ENCODE peak calls at places on chromosomes 12 and 14, in nine cellular contexts. Q is K562; P is mesenchymal stem cell; W is HFF-Myc; J is NB4; D is Panc1; B is CD8-positive, alpha-beta T cell; H is cardiac fibroblast; Y is mesendoderm. C is an unnamed sample.

GRCh38 chr12:124599074-124599999 is 31.9 kb upstream of the NCOR2 start:
- DNase-seq in D (no peak), H (peak; percentile 86), J (peak; percentile 79), Q (no peak), B (no peak), Y (no peak), P (peak; percentile 36), W (no peak), C (peak; percentile 85)

GRCh38 chr12:51820721-51821422 is 27.6 kb downstream of the FIGNL2 start:
- DNase-seq in B (peak; percentile 78), W (no peak), P (no peak), Q (peak; percentile 70), H (peak; percentile 37), J (peak; percentile 46), Y (peak; percentile 85), D (no peak), C (no peak)

GRCh38 chr12:14567311-14568195 is at the start of gene PLBD1:
- DNase-seq in P (peak; percentile 55), J (no peak), B (no peak), W (no peak), Q (peak; percentile 51), D (peak; percentile 10), Y (peak; percentile 92), H (peak; percentile 30), C (peak; percentile 19)

GRCh38 chr14:77590845-77591506 is 25.5 kb downstream of the SPTLC2 start:
- DNase-seq in J (peak; percentile 18), D (no peak), W (no peak), Q (no peak), H (no peak), B (no peak), P (no peak), Y (no peak), C (no peak)

GRCh38 chr14:49294736-49295135 is 291.4 kb downstream of the RPS29 start:
- DNase-seq in D (no peak), J (no peak), Y (peak; percentile 56), Q (no peak), W (no peak), H (no peak), P (no peak), B (no peak), C (no peak)

GRCh38 chr14:32492482-32492881 is 163.4 kb downstream of the AKAP6 start:
- DNase-seq in P (no peak), B (no peak), Q (no peak), J (no peak), Y (no peak), H (no peak), W (no peak), D (no peak), C (no peak)

GRCh38 chr12:18296201-18296908 is 35.0 kb downstream of the PIK3C2G start:
- DNase-seq in Y (no peak), J (no peak), P (no peak), B (no peak), W (no peak), D (no peak), Q (no peak), H (peak; percentile 33), C (peak; percentile 17)

GRCh38 chr14:89178376-89178775 is 238.7 kb downstream of the FOXN3 start:
- DNase-seq in Y (no peak), B (no peak), W (no peak), H (no peak), D (no peak), Q (no peak), P (no peak), J (no peak), C (no peak)

GRCh38 chr12:95633671-95634465 is 82.6 kb upstream of the USP44 start:
- DNase-seq in H (no peak), Q (no peak), W (no peak), J (no peak), B (no peak), D (no peak), P (peak; percentile 51), Y (no peak), C (peak; percentile 15)

GRCh38 chr12:12267801-12268200 is 957 bp upstream of the LRP6 start:
- DNase-seq in H (no peak), P (no peak), Y (peak; percentile 47), J (peak; percentile 10), W (no peak), Q (no peak), D (no peak), B (no peak), C (no peak)

GRCh38 chr12:34605510-34605887 is 583.2 kb downstream of the ALG10 start:
- DNase-seq in Y (no peak), B (no peak), W (no peak), H (no peak), J (no peak), D (no peak), P (no peak), Q (no peak), C (no peak)

GRCh38 chr12:34603382-34604035 is 581.2 kb downstream of the ALG10 start:
- DNase-seq in H (no peak), J (no peak), B (no peak), D (no peak), P (no peak), Q (peak; percentile 9), W (no peak), Y (no peak), C (no peak)

GRCh38 chr12:34602213-34602940 is 580.1 kb downstream of the ALG10 start:
- DNase-seq in W (no peak), J (no peak), Q (no peak), Y (no peak), B (no peak), D (no peak), P (no peak), H (no peak), C (no peak)

GRCh38 chr12:34604631-34605509 is 582.6 kb downstream of the ALG10 start:
- DNase-seq in P (no peak), B (no peak), J (no peak), D (no peak), Y (no peak), H (no peak), Q (no peak), W (no peak), C (no peak)

DNA sequence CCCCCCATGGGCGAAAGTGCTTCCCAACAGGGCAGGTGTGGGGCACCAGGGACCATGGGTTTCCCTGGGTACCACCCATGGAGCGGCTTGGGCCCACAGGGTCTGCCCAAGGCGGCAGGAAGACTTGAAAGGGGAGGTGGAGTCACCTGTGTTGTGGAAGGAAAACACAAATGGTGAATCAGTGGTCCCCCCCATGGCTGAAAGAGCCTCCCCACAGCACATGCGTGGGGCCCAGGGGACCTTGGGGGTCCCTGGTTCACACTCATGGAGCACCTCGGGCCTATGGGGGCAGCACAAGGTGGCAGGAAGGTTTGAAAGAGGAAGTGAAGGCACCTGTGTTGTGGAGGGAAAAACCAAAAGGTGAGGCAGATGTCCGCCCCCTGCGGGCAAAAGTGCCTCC is 581.9 kb downstream of the ALG10 start:
- DNase-seq in W (no peak), H (no peak), Q (no peak), P (no peak), D (no peak), B (no peak), J (no peak), Y (no peak), C (no peak)
- H3K4me3 ChIP-seq in W (no peak overlapping the region), H (no peak overlapping the region), Q (no peak overlapping the region), P (no peak overlapping the region), D (no peak overlapping the region), B (no peak overlapping the region), J (no peak overlapping the region), Y (no peak overlapping the region), C (no peak overlapping the region)

DNA sequence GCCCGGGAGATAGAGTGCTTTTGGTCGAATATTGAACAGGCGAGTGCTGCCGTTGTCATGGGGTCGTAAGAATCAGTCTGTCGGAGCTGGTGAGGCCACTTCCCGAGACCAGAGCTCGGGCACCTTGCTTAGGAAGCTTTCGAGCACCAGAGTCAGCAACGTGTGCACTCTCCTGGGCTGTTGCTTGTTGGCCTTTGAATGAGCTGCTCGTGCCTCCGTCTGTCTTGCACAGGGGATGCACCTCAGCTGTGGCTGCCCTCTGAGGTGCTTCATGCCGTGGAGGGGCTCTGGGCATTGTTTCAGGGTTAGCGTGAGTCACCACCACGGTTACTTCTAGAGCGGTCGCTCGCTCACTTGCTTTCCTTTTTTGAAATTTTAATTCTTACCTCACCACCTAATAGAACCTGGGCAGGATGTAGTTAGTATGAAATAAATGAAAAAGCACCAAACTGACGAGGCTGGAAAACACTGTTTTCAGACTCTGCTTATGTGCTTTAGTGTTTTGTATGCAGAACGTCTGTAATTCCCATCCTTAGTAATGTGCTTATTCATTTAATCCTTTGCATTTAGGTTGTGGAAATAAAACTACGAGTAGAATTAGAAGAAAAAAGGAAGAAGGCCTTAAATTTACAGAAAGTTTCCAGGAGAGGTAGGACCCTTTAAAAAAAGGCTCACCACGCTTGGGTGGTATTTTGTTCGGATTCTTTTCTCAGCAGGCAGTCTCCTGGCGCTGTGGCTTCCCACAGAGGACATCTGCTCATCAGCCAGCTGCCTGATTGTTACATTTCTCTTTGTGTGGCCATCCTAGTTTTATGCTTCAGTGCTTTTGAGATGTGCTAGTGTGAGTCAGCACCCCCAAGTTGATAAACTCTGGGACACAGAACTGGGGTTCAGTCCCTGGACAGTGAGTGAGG is 40.6 kb downstream of the EP400 start:
- DNase-seq in W (no peak), H (no peak), D (no peak), P (no peak), J (no peak), B (no peak), Q (no peak), Y (peak; percentile 79), C (peak; percentile 79)
- H3K4me3 ChIP-seq in W (no peak overlapping the region), H (no peak overlapping the region), D (no peak overlapping the region), P (no peak overlapping the region), J (no peak overlapping the region), B (no peak overlapping the region), Q (no peak overlapping the region), Y (no peak overlapping the region), C (no peak overlapping the region)

GRCh38 chr14:27123162-27123561 is 525.3 kb upstream of the NOVA1 start:
- DNase-seq in D (no peak), B (no peak), Y (no peak), J (no peak), P (no peak), W (no peak), H (no peak), Q (no peak), C (no peak)
- H3K4me3 ChIP-seq in D (no peak overlapping the region), B (no peak overlapping the region), Y (no peak overlapping the region), J (no peak overlapping the region), P (no peak overlapping the region), W (no peak overlapping the region), H (no peak overlapping the region), Q (no peak overlapping the region), C (no peak overlapping the region)

GRCh38 chr12:104713444-104713843 is 244.6 kb downstream of the SLC41A2 start:
- DNase-seq in Y (no peak), J (no peak), P (no peak), W (no peak), Q (no peak), H (no peak), B (no peak), D (no peak), C (no peak)

GRCh38 chr12:104716183-104716571 is 241.9 kb downstream of the SLC41A2 start:
- DNase-seq in B (no peak), Q (no peak), Y (no peak), D (no peak), W (no peak), P (no peak), H (no peak), J (no peak), C (no peak)

GRCh38 chr12:104714369-104714768 is 243.7 kb downstream of the SLC41A2 start:
- DNase-seq in P (no peak), H (no peak), J (no peak), Y (no peak), Q (no peak), B (no peak), D (no peak), W (no peak), C (no peak)

GRCh38 chr12:104712968-104713367 is 245.1 kb downstream of the SLC41A2 start:
- DNase-seq in B (no peak), Y (no peak), Q (peak; percentile 23), W (no peak), J (no peak), H (no peak), D (no peak), P (no peak), C (no peak)

GRCh38 chr12:104715562-104716182 is 242.4 kb downstream of the SLC41A2 start:
- DNase-seq in W (no peak), Q (no peak), J (no peak), P (no peak), H (no peak), Y (no peak), D (no peak), B (no peak), C (no peak)
- H3K4me3 ChIP-seq in W (no peak overlapping the region), Q (no peak overlapping the region), J (no peak overlapping the region), P (no peak overlapping the region), H (no peak overlapping the region), Y (no peak overlapping the region), D (no peak overlapping the region), B (no peak overlapping the region), C (no peak overlapping the region)